ENCODE peak calls at places on chromosomes 11 and 22, in four cellular contexts. K is kidney glomerular epithelial cell, T is activated T-cell treated with anti-CD3 and anti-CD28 coated beads for 1 hour, U is EL. S is an unnamed sample.
A peak's percentile ranks its signal among the peaks of the same experiment; 100 is the strongest.

GRCh38 chr11:95522871-95523270 is 266.7 kb downstream of the FAM76B start:
- DNase-seq in U (no peak), T (no peak), K (no peak), S (no peak)

GRCh38 chr11:12053606-12054361 is 45.4 kb upstream of the DKK3 start:
- DNase-seq in U (no peak), T (no peak), K (no peak), S (no peak)

GRCh38 chr11:18754308-18754707 is 28.3 kb upstream of the IGSF22 start:
- DNase-seq in T (no peak), K (no peak), U (peak; percentile 51), S (peak; percentile 43)

GRCh38 chr11:44357734-44358133 is 47.8 kb upstream of the ALX4 start:
- DNase-seq in U (no peak), K (no peak), T (no peak), S (no peak)

GRCh38 chr22:45997077-45997774 is 20.3 kb upstream of the WNT7B start:
- DNase-seq in K (peak; percentile 61), U (peak; percentile 98), T (no peak), S (peak; percentile 94)

GRCh38 chr11:133239530-133239929 is 292.8 kb downstream of the OPCML start:
- DNase-seq in T (no peak), U (no peak), K (no peak), S (no peak)

GRCh38 chr11:111231836-111232235 is 13.7 kb upstream of the POU2AF2 start:
- DNase-seq in K (no peak), U (no peak), T (no peak), S (no peak)

GRCh38 chr11:128714121-128714520 is 20.2 kb downstream of the FLI1 start:
- DNase-seq in U (no peak), K (no peak), T (no peak), S (no peak)

GRCh38 chr11:75481602-75482309 is 44.0 kb downstream of the GDPD5 start:
- DNase-seq in T (no peak), K (no peak), U (no peak), S (no peak)

GRCh38 chr11:26676641-26677040 is 45.2 kb downstream of the SLC5A12 start:
- DNase-seq in T (no peak), U (no peak), K (no peak), S (no peak)

GRCh38 chr11:69131644-69132300 is 24.0 kb upstream of the SMIM38 start:
- DNase-seq in T (no peak), U (peak; percentile 75), K (peak; percentile 77), S (peak; percentile 52)

GRCh38 chr11:13208921-13209320 is 68.7 kb upstream of the BMAL1 start:
- DNase-seq in T (no peak), U (no peak), K (no peak), S (peak; percentile 33)

GRCh38 chr11:65538915-65539374 is 14.1 kb downstream of the SCYL1 start:
- DNase-seq in U (no peak), K (no peak), T (no peak), S (no peak)

GRCh38 chr11:128290106-128290840 is 297.1 kb downstream of the ETS1 start:
- DNase-seq in U (peak; percentile 77), T (peak; percentile 35), K (peak; percentile 80), S (peak; percentile 79)

GRCh38 chr11:111329306-111330204 is 31.2 kb downstream of the POU2AF3 start:
- DNase-seq in U (no peak), T (no peak), K (no peak), S (no peak)

GRCh38 chr22:37259540-37260029 is 15.5 kb upstream of the RAC2 start:
- DNase-seq in T (no peak), U (peak; percentile 64), K (peak; percentile 34), S (peak; percentile 47)

GRCh38 chr11:20162824-20163777 is 2.8 kb upstream of the DBX1 start:
- DNase-seq in T (no peak), U (peak; percentile 37), K (no peak), S (peak; percentile 15)

GRCh38 chr22:28299329-28299728 is 380.3 kb upstream of the PITPNB start:
- DNase-seq in K (no peak), T (no peak), U (no peak), S (no peak)

GRCh38 chr11:33259869-33260268 is 2.7 kb downstream of the HIPK3 start:
- DNase-seq in K (no peak), U (no peak), T (no peak), S (no peak)

GRCh38 chr11:75502138-75502537 is 23.6 kb downstream of the GDPD5 start:
- DNase-seq in T (no peak), U (no peak), K (no peak), S (no peak)

GRCh38 chr22:21926728-21927127 is 25.9 kb downstream of the PPM1F start:
- DNase-seq in K (no peak), U (no peak), T (no peak), S (no peak)

GRCh38 chr11:2704356-2704755 is 4.6 kb upstream of the KCNQ1OT1 start:
- DNase-seq in T (no peak), K (no peak), U (no peak), S (no peak)

GRCh38 chr22:42747701-42748513 is 27.2 kb upstream of the A4GALT start:
- DNase-seq in U (peak; percentile 76), K (no peak), T (no peak), S (peak; percentile 81)

GRCh38 chr11:64266339-64266738 is 15.0 kb downstream of the PLCB3 start:
- DNase-seq in U (peak; percentile 70), T (no peak), K (no peak), S (no peak)

GRCh38 chr11:22234743-22235142 is 41.9 kb downstream of the ANO5 start:
- DNase-seq in U (no peak), T (no peak), K (no peak), S (no peak)

GRCh38 chr11:67996622-67997459 is 7.1 kb downstream of the UNC93B1 start:
- DNase-seq in U (peak; percentile 37), K (no peak), T (no peak), S (no peak)

GRCh38 chr22:29032584-29032983 is 29.0 kb downstream of the C22orf31 start:
- DNase-seq in U (peak; percentile 47), K (peak; percentile 12), T (no peak), S (peak; percentile 19)

S was measured in astrocyte.